ENCODE peak calls at places on chromosomes 13 and 19, in eight cellular contexts. I is progenitor cell of endocrine pancreas; H is BJ; U is choroid plexus epithelial cell; Q is OCI-LY7; V is adrenal gland; C is activated CD8-positive, alpha-beta T cell treated with anti-CD3 and anti-CD28 coated beads for 36 hours; A is breast epithelium. D is an unnamed sample.
A peak's percentile ranks its signal among the peaks of the same experiment; 100 is the strongest.

GRCh38 chr13:74210693-74211393 is 76.6 kb upstream of the KLF12 start:
- DNase-seq in U (peak; percentile 88), Q (no peak), A (no peak), V (no peak), C (no peak), H (peak; percentile 77), I (no peak), D (no peak)

GRCh38 chr19:44869728-44870470 is 21.2 kb upstream of the TOMM40 start:
- DNase-seq in Q (no peak), C (no peak), A (no peak), I (no peak), H (no peak), V (no peak), U (peak; percentile 77), D (no peak)

GRCh38 chr19:51784922-51785690 is 9.9 kb upstream of the FPR3 start:
- DNase-seq in C (peak; percentile 85), U (peak; percentile 94), V (peak; percentile 35), A (no peak), H (no peak), I (no peak), Q (peak; percentile 17), D (no peak)

GRCh38 chr13:24270639-24271131 is 38.7 kb upstream of the C1QTNF9 start:
- DNase-seq in H (no peak), C (peak; percentile 72), V (peak; percentile 82), I (no peak), U (peak; percentile 62), Q (no peak), A (no peak), D (peak; percentile 39)

GRCh38 chr19:2164020-2164988 is 571 bp downstream of the DOT1L start:
- DNase-seq in I (peak; percentile 37), A (no peak), C (peak; percentile 54), U (no peak), V (no peak), Q (peak; percentile 61), H (no peak), D (peak; percentile 28)

GRCh38 chr19:41872384-41872774 is 4.7 kb upstream of the CD79A start:
- DNase-seq in Q (no peak), A (no peak), U (no peak), V (no peak), C (peak; percentile 7), H (no peak), I (no peak), D (no peak)

GRCh38 chr19:7830272-7830771 is 304 bp downstream of the EVI5L start:
- DNase-seq in C (no peak), Q (no peak), A (no peak), I (no peak), H (no peak), U (no peak), V (peak; percentile 59), D (no peak)

GRCh38 chr19:48469056-48469881 is at the start of gene CYTH2:
- DNase-seq in Q (peak; percentile 100), H (peak; percentile 100), V (peak; percentile 99), I (peak; percentile 98), C (peak; percentile 100), A (peak; percentile 100), U (peak; percentile 100), D (peak; percentile 96)

GRCh38 chr19:46218160-46218559 is 11.4 kb upstream of the IGFL1 start:
- DNase-seq in V (peak; percentile 57), C (peak; percentile 58), U (peak; percentile 39), Q (peak; percentile 14), H (no peak), I (peak; percentile 62), A (no peak), D (peak; percentile 63)

GRCh38 chr19:13493516-13494310 is 12.6 kb downstream of the CACNA1A start:
- DNase-seq in A (no peak), H (no peak), C (no peak), I (no peak), V (no peak), Q (no peak), U (no peak), D (no peak)

GRCh38 chr19:32890326-32890725 is 20.8 kb upstream of the SLC7A9 start:
- DNase-seq in V (no peak), I (no peak), A (no peak), C (no peak), Q (no peak), U (no peak), H (no peak), D (no peak)

GRCh38 chr13:111165611-111166010 is 50.5 kb downstream of the ARHGEF7 start:
- DNase-seq in I (no peak), A (no peak), V (no peak), H (no peak), U (no peak), C (no peak), Q (no peak), D (no peak)

GRCh38 chr13:25659091-25659502 is 287.3 kb downstream of the ATP8A2 start:
- DNase-seq in C (no peak), A (no peak), I (no peak), Q (no peak), U (peak; percentile 39), H (no peak), V (no peak), D (no peak)

GRCh38 chr13:50581586-50582196 is 261.8 kb downstream of the DLEU7 start:
- DNase-seq in I (no peak), C (no peak), H (no peak), Q (no peak), V (no peak), U (no peak), A (no peak), D (no peak)

GRCh38 chr19:8342684-8343482 is at the start of gene KANK3:
- DNase-seq in H (no peak), V (peak; percentile 97), C (peak; percentile 97), A (peak; percentile 92), I (peak; percentile 92), U (peak; percentile 97), Q (peak; percentile 93), D (peak; percentile 88)

GRCh38 chr13:61778531-61778930 is 362.9 kb upstream of the PCDH20 start:
- DNase-seq in Q (no peak), V (no peak), C (no peak), A (no peak), I (no peak), H (no peak), U (no peak), D (no peak)

DNA sequence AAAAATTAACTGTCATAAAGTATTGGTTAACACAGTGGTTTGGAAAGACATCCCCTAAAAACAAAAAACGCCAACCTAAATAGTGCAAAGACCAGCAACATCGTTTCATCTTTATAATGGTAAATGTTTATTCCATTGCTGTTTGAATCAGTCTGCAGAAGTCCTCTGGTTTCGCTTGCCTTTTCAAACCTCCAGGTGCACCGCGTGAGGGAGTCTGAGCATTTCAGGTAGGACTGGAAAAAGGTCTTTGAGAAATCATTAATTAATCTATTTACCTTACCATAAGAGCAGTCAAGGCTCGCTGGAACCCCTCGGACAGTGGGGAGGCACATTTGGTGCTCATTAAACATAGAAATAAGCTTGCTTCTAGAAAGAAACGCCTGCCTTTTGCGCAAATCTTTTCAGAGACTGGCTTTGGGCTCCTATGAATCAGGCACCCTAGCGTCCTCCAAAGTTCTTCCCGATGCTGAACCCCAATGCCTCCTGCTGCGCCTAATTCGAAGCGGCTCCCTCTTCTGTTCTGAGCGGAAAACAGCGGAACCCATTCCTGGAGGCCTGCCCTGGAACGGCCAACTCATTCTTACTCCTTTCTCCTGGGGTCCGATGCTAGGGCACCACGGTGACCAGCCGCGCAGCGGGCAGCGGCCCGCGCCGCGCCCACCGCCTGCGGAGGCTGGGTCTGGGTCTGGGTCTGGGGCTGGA is 942 bp upstream of the MTUS2 start:
- DNase-seq in U (peak; percentile 37), C (no peak), H (no peak), Q (no peak), A (no peak), I (no peak), V (no peak), D (peak; percentile 4)
- TF ChIP-seq CTCF in U (no peak), C (no peak), H (peak; percentile 23), Q (no peak), A (no peak), I (peak; percentile 15), V (no peak), D (no peak)

GRCh38 chr13:72290962-72291681 is 424.1 kb upstream of the DACH1 start:
- DNase-seq in H (peak; percentile 16), C (no peak), I (no peak), U (peak; percentile 47), Q (no peak), V (no peak), A (no peak), D (no peak)
- TF ChIP-seq CTCF in H (peak; percentile 21), C (no peak), I (no peak), U (peak; percentile 16), Q (no peak), V (no peak), A (no peak), D (no peak)

GRCh38 chr13:97254809-97255208 is 32.7 kb downstream of the MBNL2 start:
- DNase-seq in V (no peak), A (no peak), I (no peak), H (no peak), Q (no peak), C (no peak), U (peak; percentile 72), D (no peak)
- TF ChIP-seq CTCF in V (no peak), A (no peak), I (no peak), H (no peak), Q (no peak), C (no peak), U (no peak), D (no peak)

DNA sequence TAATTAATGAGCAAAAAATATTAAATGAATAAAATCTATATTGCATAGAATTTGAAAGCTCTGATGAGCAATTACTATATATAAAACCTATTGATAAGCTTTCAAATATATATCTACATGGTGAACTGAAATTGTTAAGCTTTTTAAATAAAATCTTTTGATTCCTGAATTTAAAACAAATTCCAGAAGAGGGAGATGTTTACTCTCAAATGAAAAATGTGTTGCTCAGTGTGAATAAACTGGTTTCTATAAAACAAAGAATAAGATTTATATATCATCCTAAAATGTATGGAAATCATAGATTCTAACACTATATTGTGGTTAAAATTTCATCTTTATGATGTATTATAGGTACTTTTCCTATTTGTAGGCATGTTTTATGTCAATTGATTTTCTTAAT is 171.5 kb upstream of the SLITRK6 start:
- DNase-seq in U (peak; percentile 53), C (no peak), H (no peak), Q (no peak), A (no peak), V (no peak), I (no peak), D (no peak)
- TF ChIP-seq CTCF in U (peak; percentile 35), C (no peak), H (no peak), Q (no peak), A (no peak), V (peak; percentile 47), I (peak; percentile 33), D (peak; percentile 63)

DNA sequence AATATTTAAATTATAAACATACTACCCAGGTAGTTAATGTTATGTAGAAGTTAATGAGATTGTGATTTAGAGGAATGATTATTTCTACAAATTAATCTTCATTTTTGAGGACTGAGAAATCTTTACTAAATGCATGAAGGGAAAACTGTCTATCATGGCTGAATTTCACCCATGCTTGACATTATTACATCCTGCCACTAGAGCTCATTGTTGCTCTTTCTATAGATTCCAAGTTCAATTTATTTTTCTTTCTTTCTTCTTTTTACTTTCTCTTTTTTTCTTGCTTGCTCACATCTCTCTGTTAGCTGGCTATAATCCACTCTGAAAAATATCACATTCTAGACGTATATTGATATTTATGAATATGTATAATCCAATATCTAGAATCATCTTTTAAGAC is 505.0 kb upstream of the KLHL1 start:
- DNase-seq in V (no peak), U (peak; percentile 37), I (no peak), Q (no peak), A (no peak), H (no peak), C (no peak), D (no peak)
- TF ChIP-seq CTCF in V (no peak), U (peak; percentile 48), I (peak; percentile 62), Q (peak; percentile 27), A (no peak), H (no peak), C (no peak), D (peak; percentile 69)

GRCh38 chr13:40017662-40018262 is 362.3 kb downstream of the COG6 start:
- DNase-seq in A (no peak), C (no peak), U (no peak), Q (no peak), I (no peak), H (no peak), V (no peak), D (no peak)
- TF ChIP-seq CTCF in A (no peak), C (no peak), U (no peak), Q (peak; percentile 34), I (no peak), H (no peak), V (no peak), D (no peak)